ENCODE peak calls at places on chromosome 3, in eight cellular contexts. H is ACHN; Y is HTR-8/SVneo; L is lower leg skin; W is HFF-Myc; T is cardiac septum; E is NCI-H2081; C is naive thymus-derived CD8-positive, alpha-beta T cell. M is an unnamed sample.

GRCh38 chr3:40248591-40248990 is 60.9 kb upstream of the EIF1B start:
- DNase-seq in H (no peak), Y (no peak), L (no peak), W (no peak), T (no peak), E (no peak), C (no peak), M (no peak)

GRCh38 chr3:72123908-72124441 is 339.0 kb upstream of the PROK2 start:
- DNase-seq in H (peak; percentile 49), Y (peak; percentile 59), L (peak; percentile 90), W (peak; percentile 46), T (no peak), E (no peak), C (no peak), M (peak; percentile 78)

GRCh38 chr3:23697416-23697815 is 108.3 kb upstream of the UBE2E1 start:
- DNase-seq in H (no peak), Y (no peak), L (no peak), W (no peak), T (no peak), E (no peak), C (no peak), M (no peak)

GRCh38 chr3:53880396-53881345 is 1.3 kb downstream of the ACTR8 start:
- DNase-seq in H (peak; percentile 20), Y (no peak), L (no peak), W (no peak), T (no peak), E (no peak), C (no peak), M (no peak)

GRCh38 chr3:31446411-31446810 is 86.3 kb upstream of the STT3B start:
- DNase-seq in H (no peak), Y (no peak), L (no peak), W (no peak), T (no peak), E (no peak), C (no peak), M (no peak)

GRCh38 chr3:10632741-10633140 is 127.4 kb upstream of the ATP2B2 start:
- DNase-seq in H (no peak), Y (no peak), L (no peak), W (no peak), T (no peak), E (no peak), C (no peak), M (no peak)

GRCh38 chr3:101010316-101010715 is 17.1 kb upstream of the ABI3BP start:
- DNase-seq in H (no peak), Y (no peak), L (no peak), W (no peak), T (no peak), E (no peak), C (no peak), M (no peak)

GRCh38 chr3:37074178-37074577 is 80.9 kb downstream of the MLH1 start:
- DNase-seq in H (no peak), Y (no peak), L (no peak), W (peak; percentile 10), T (no peak), E (no peak), C (no peak), M (peak; percentile 77)

GRCh38 chr3:172982731-172983364 is 158.2 kb downstream of the SPATA16 start:
- DNase-seq in H (peak; percentile 3), Y (no peak), L (no peak), W (no peak), T (no peak), E (no peak), C (no peak), M (no peak)

GRCh38 chr3:197151562-197151961 is 121.9 kb upstream of the MELTF start:
- DNase-seq in H (peak; percentile 49), Y (peak; percentile 21), L (peak; percentile 23), W (peak; percentile 26), T (no peak), E (no peak), C (no peak), M (peak; percentile 60)

GRCh38 chr3:170419301-170420087 is 826 bp downstream of the CLDN11 start:
- DNase-seq in H (no peak), Y (peak; percentile 54), L (no peak), W (no peak), T (no peak), E (no peak), C (no peak), M (no peak)

M was measured in NCI-H226.